ENCODE peak calls at places on chromosome 11, in six cellular contexts. One of them, this sample, is unnamed.
A peak's percentile ranks its signal among the peaks of the same experiment; 100 is the strongest.

GRCh38 chr11:129589190-129589589 is 213.5 kb downstream of the BARX2 start:
- DNase-seq in epithelial cell of proximal tubule: no peak
- DNase-seq in GM20000: no peak
- DNase-seq in A549: no peak
- DNase-seq in keratinocyte: no peak
- DNase-seq in B cell: no peak
- DNase-seq in this sample: no peak

GRCh38 chr11:86477495-86478155 is 102.9 kb downstream of the CCDC81 start:
- DNase-seq in epithelial cell of proximal tubule: peak; percentile 57
- DNase-seq in keratinocyte: no peak
- DNase-seq in B cell: no peak
- DNase-seq in GM20000: no peak
- DNase-seq in A549: no peak
- DNase-seq in this sample: no peak

GRCh38 chr11:10660323-10660722 is 33.2 kb downstream of the IRAG1 start:
- DNase-seq in keratinocyte: no peak
- DNase-seq in A549: no peak
- DNase-seq in GM20000: no peak
- DNase-seq in B cell: no peak
- DNase-seq in epithelial cell of proximal tubule: no peak
- DNase-seq in this sample: no peak

GRCh38 chr11:47928426-47928825 is 51.9 kb upstream of the PTPRJ start:
- DNase-seq in keratinocyte: no peak
- DNase-seq in epithelial cell of proximal tubule: no peak
- DNase-seq in B cell: no peak
- DNase-seq in A549: no peak
- DNase-seq in GM20000: no peak
- DNase-seq in this sample: no peak

GRCh38 chr11:61065955-61066638 is 36.2 kb upstream of the CD5 start:
- DNase-seq in GM20000: no peak
- DNase-seq in A549: no peak
- DNase-seq in epithelial cell of proximal tubule: no peak
- DNase-seq in keratinocyte: no peak
- DNase-seq in B cell: no peak
- DNase-seq in this sample: no peak

GRCh38 chr11:19395050-19395449 is 154.3 kb upstream of the E2F8 start:
- DNase-seq in GM20000: no peak
- DNase-seq in A549: no peak
- DNase-seq in B cell: no peak
- DNase-seq in keratinocyte: no peak
- DNase-seq in epithelial cell of proximal tubule: no peak
- DNase-seq in this sample: no peak

GRCh38 chr11:113994077-113994954 is 19.4 kb downstream of the HTR3A start:
- DNase-seq in GM20000: peak; percentile 51
- DNase-seq in keratinocyte: no peak
- DNase-seq in A549: no peak
- DNase-seq in epithelial cell of proximal tubule: no peak
- DNase-seq in B cell: no peak
- DNase-seq in this sample: peak; percentile 53

GRCh38 chr11:116501728-116502127 is 271.1 kb downstream of the BUD13 start:
- DNase-seq in keratinocyte: no peak
- DNase-seq in A549: no peak
- DNase-seq in GM20000: no peak
- DNase-seq in epithelial cell of proximal tubule: no peak
- DNase-seq in B cell: no peak
- DNase-seq in this sample: no peak

GRCh38 chr11:74819400-74819799 is 70.8 kb downstream of the RNF169 start:
- DNase-seq in GM20000: no peak
- DNase-seq in epithelial cell of proximal tubule: no peak
- DNase-seq in A549: no peak
- DNase-seq in keratinocyte: no peak
- DNase-seq in B cell: no peak
- DNase-seq in this sample: no peak

GRCh38 chr11:2393941-2394817 is 6.4 kb upstream of the TSSC4 start:
- DNase-seq in A549: no peak
- DNase-seq in B cell: peak; percentile 83
- DNase-seq in GM20000: no peak
- DNase-seq in keratinocyte: no peak
- DNase-seq in epithelial cell of proximal tubule: no peak
- DNase-seq in this sample: no peak

GRCh38 chr11:13053255-13053917 is 44.3 kb downstream of the RASSF10 start:
- DNase-seq in GM20000: no peak
- DNase-seq in epithelial cell of proximal tubule: no peak
- DNase-seq in keratinocyte: no peak
- DNase-seq in A549: no peak
- DNase-seq in B cell: no peak
- DNase-seq in this sample: no peak

GRCh38 chr11:8082391-8083087 is 1.5 kb downstream of the TUB start:
- DNase-seq in B cell: no peak
- DNase-seq in A549: no peak
- DNase-seq in GM20000: no peak
- DNase-seq in epithelial cell of proximal tubule: no peak
- DNase-seq in keratinocyte: no peak
- DNase-seq in this sample: no peak

GRCh38 chr11:69035959-69036340 is 12.8 kb upstream of the TPCN2 start:
- DNase-seq in B cell: no peak
- DNase-seq in epithelial cell of proximal tubule: no peak
- DNase-seq in keratinocyte: no peak
- DNase-seq in GM20000: no peak
- DNase-seq in A549: no peak
- DNase-seq in this sample: no peak

GRCh38 chr11:125376117-125376516 is 119.9 kb downstream of the FEZ1 start:
- DNase-seq in GM20000: no peak
- DNase-seq in epithelial cell of proximal tubule: no peak
- DNase-seq in keratinocyte: no peak
- DNase-seq in B cell: no peak
- DNase-seq in A549: no peak
- DNase-seq in this sample: no peak

GRCh38 chr11:71434576-71435130 is 13.5 kb downstream of the DHCR7 start:
- DNase-seq in GM20000: no peak
- DNase-seq in B cell: no peak
- DNase-seq in epithelial cell of proximal tubule: no peak
- DNase-seq in keratinocyte: no peak
- DNase-seq in A549: no peak
- DNase-seq in this sample: no peak

GRCh38 chr11:114820621-114821020 is 142.3 kb downstream of the NXPE2 start:
- DNase-seq in keratinocyte: no peak
- DNase-seq in epithelial cell of proximal tubule: no peak
- DNase-seq in A549: no peak
- DNase-seq in B cell: no peak
- DNase-seq in GM20000: no peak
- DNase-seq in this sample: no peak

GRCh38 chr11:117230981-117231636 is 764 bp downstream of the PCSK7 start:
- DNase-seq in keratinocyte: no peak
- DNase-seq in epithelial cell of proximal tubule: no peak
- DNase-seq in A549: no peak
- DNase-seq in GM20000: no peak
- DNase-seq in B cell: no peak
- DNase-seq in this sample: no peak

GRCh38 chr11:57644748-57645715 is 4.7 kb downstream of the YPEL4 start:
- DNase-seq in epithelial cell of proximal tubule: no peak
- DNase-seq in keratinocyte: peak; percentile 59
- DNase-seq in B cell: peak; percentile 88
- DNase-seq in A549: peak; percentile 76
- DNase-seq in GM20000: peak; percentile 85
- DNase-seq in this sample: peak; percentile 82

GRCh38 chr11:86620796-86621575 is 51.4 kb downstream of the ME3 start:
- DNase-seq in epithelial cell of proximal tubule: no peak
- DNase-seq in keratinocyte: no peak
- DNase-seq in A549: no peak
- DNase-seq in GM20000: no peak
- DNase-seq in B cell: no peak
- DNase-seq in this sample: no peak

GRCh38 chr11:71472941-71473792 is 20.2 kb downstream of the NADSYN1 start:
- DNase-seq in epithelial cell of proximal tubule: no peak
- DNase-seq in A549: no peak
- DNase-seq in B cell: no peak
- DNase-seq in GM20000: no peak
- DNase-seq in keratinocyte: no peak
- DNase-seq in this sample: no peak

GRCh38 chr11:126159719-126160344 is 51.6 kb downstream of the RPUSD4 start:
- DNase-seq in B cell: no peak
- DNase-seq in epithelial cell of proximal tubule: no peak
- DNase-seq in GM20000: no peak
- DNase-seq in keratinocyte: no peak
- DNase-seq in A549: no peak
- DNase-seq in this sample: no peak

GRCh38 chr11:484616-485015 is 22.4 kb downstream of the RNH1 start:
- DNase-seq in B cell: no peak
- DNase-seq in GM20000: no peak
- DNase-seq in A549: no peak
- DNase-seq in epithelial cell of proximal tubule: no peak
- DNase-seq in keratinocyte: no peak
- DNase-seq in this sample: no peak

GRCh38 chr11:90874971-90875370 is 652.1 kb upstream of the CHORDC1 start:
- DNase-seq in keratinocyte: no peak
- DNase-seq in A549: no peak
- DNase-seq in epithelial cell of proximal tubule: no peak
- DNase-seq in GM20000: no peak
- DNase-seq in B cell: no peak
- DNase-seq in this sample: no peak

GRCh38 chr11:35321532-35322320 is 97.6 kb downstream of the SLC1A2 start:
- DNase-seq in keratinocyte: no peak
- DNase-seq in epithelial cell of proximal tubule: no peak
- DNase-seq in B cell: no peak
- DNase-seq in GM20000: no peak
- DNase-seq in A549: no peak
- DNase-seq in this sample: no peak

GRCh38 chr11:118634435-118635236 is 27.2 kb downstream of the PHLDB1 start:
- DNase-seq in A549: no peak
- DNase-seq in keratinocyte: no peak
- DNase-seq in B cell: no peak
- DNase-seq in GM20000: no peak
- DNase-seq in epithelial cell of proximal tubule: no peak
- DNase-seq in this sample: no peak

GRCh38 chr11:129077191-129077590 is 114.9 kb downstream of the ARHGAP32 start:
- DNase-seq in GM20000: no peak
- DNase-seq in B cell: no peak
- DNase-seq in epithelial cell of proximal tubule: no peak
- DNase-seq in keratinocyte: no peak
- DNase-seq in A549: no peak
- DNase-seq in this sample: no peak

GRCh38 chr11:77117485-77117884 is 10.6 kb upstream of the MYO7A start:
- DNase-seq in B cell: no peak
- DNase-seq in GM20000: no peak
- DNase-seq in epithelial cell of proximal tubule: no peak
- DNase-seq in A549: no peak
- DNase-seq in keratinocyte: no peak
- DNase-seq in this sample: no peak

GRCh38 chr11:77119531-77119936 is 8.5 kb upstream of the MYO7A start:
- DNase-seq in keratinocyte: no peak
- DNase-seq in B cell: no peak
- DNase-seq in GM20000: no peak
- DNase-seq in A549: no peak
- DNase-seq in epithelial cell of proximal tubule: no peak
- DNase-seq in this sample: no peak

GRCh38 chr11:77118086-77118485 is 10.0 kb upstream of the MYO7A start:
- DNase-seq in GM20000: no peak
- DNase-seq in epithelial cell of proximal tubule: no peak
- DNase-seq in B cell: no peak
- DNase-seq in A549: no peak
- DNase-seq in keratinocyte: no peak
- DNase-seq in this sample: no peak

GRCh38 chr11:77120571-77120970 is 7.5 kb upstream of the MYO7A start:
- DNase-seq in A549: no peak
- DNase-seq in keratinocyte: no peak
- DNase-seq in B cell: no peak
- DNase-seq in epithelial cell of proximal tubule: no peak
- DNase-seq in GM20000: no peak
- DNase-seq in this sample: no peak

GRCh38 chr11:77118971-77119370 is 9.1 kb upstream of the MYO7A start:
- DNase-seq in B cell: no peak
- DNase-seq in GM20000: no peak
- DNase-seq in epithelial cell of proximal tubule: no peak
- DNase-seq in A549: no peak
- DNase-seq in keratinocyte: no peak
- DNase-seq in this sample: no peak
- TF ChIP-seq CTCF in B cell: no peak
- TF ChIP-seq CTCF in GM20000: no peak
- TF ChIP-seq CTCF in epithelial cell of proximal tubule: no peak
- TF ChIP-seq CTCF in A549: no peak
- TF ChIP-seq CTCF in keratinocyte: no peak
- TF ChIP-seq CTCF in this sample: no peak

DNA sequence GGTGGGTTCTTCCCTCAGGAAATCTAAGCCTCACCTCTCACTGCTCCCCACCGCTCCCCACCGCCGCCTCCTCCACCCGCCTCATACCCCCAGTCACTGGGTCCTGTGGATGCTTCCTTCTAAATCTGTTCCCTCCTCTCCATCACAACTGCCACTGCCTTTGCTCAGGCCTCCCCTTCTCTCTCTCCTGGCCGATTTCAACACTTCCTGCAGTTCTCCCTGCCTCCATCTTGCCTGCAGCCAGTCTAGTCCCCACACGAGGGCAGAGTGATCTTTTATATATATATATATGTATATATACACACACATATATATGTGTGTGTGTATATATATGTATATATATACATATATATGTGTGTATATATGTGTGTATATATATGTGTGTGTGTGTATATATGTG is 27.8 kb downstream of the CREB3L1 start:
- DNase-seq in GM20000: no peak
- DNase-seq in A549: no peak
- DNase-seq in B cell: no peak
- DNase-seq in epithelial cell of proximal tubule: no peak
- DNase-seq in keratinocyte: no peak
- DNase-seq in this sample: no peak
- TF ChIP-seq CTCF in GM20000: no peak
- TF ChIP-seq CTCF in A549: no peak
- TF ChIP-seq CTCF in B cell: no peak
- TF ChIP-seq CTCF in epithelial cell of proximal tubule: peak; percentile 3
- TF ChIP-seq CTCF in keratinocyte: peak; percentile 16
- TF ChIP-seq CTCF in this sample: no peak

GRCh38 chr11:73625690-73626318 is 20.6 kb upstream of the PLEKHB1 start:
- DNase-seq in keratinocyte: no peak
- DNase-seq in epithelial cell of proximal tubule: no peak
- DNase-seq in GM20000: peak; percentile 79
- DNase-seq in B cell: peak; percentile 78
- DNase-seq in A549: peak; percentile 74
- DNase-seq in this sample: peak; percentile 84
- TF ChIP-seq CTCF in keratinocyte: peak; percentile 74
- TF ChIP-seq CTCF in epithelial cell of proximal tubule: peak; percentile 91
- TF ChIP-seq CTCF in GM20000: peak; percentile 89
- TF ChIP-seq CTCF in B cell: peak; percentile 91
- TF ChIP-seq CTCF in A549: peak; percentile 83
- TF ChIP-seq CTCF in this sample: peak; percentile 85

GRCh38 chr11:110573411-110573810 is 138.8 kb downstream of the ARHGAP20 start:
- DNase-seq in keratinocyte: no peak
- DNase-seq in A549: no peak
- DNase-seq in GM20000: no peak
- DNase-seq in epithelial cell of proximal tubule: no peak
- DNase-seq in B cell: no peak
- DNase-seq in this sample: no peak
- TF ChIP-seq CTCF in keratinocyte: no peak
- TF ChIP-seq CTCF in A549: no peak
- TF ChIP-seq CTCF in GM20000: no peak
- TF ChIP-seq CTCF in epithelial cell of proximal tubule: no peak
- TF ChIP-seq CTCF in B cell: no peak
- TF ChIP-seq CTCF in this sample: no peak

This sample was measured in GM10248.